ENCODE peak calls at places on chromosomes 13 and 19, in ten cellular contexts. One of them, this sample, is unnamed.

GRCh38 chr13:70253411-70253810 is 145.2 kb upstream of the KLHL1 start:
- DNase-seq in CD4-positive, alpha-beta T cell: no peak
- DNase-seq in suprapubic skin: no peak
- DNase-seq in caudate nucleus: no peak
- DNase-seq in AG04450: no peak
- DNase-seq in ovary: no peak
- DNase-seq in hepatocyte: no peak
- DNase-seq in WERI-Rb-1: no peak
- DNase-seq in A549: no peak
- DNase-seq in heart right ventricle: no peak
- DNase-seq in this sample: no peak

GRCh38 chr19:1917926-1918325 is 12.7 kb downstream of the ADAT3 start:
- DNase-seq in CD4-positive, alpha-beta T cell: no peak
- DNase-seq in suprapubic skin: no peak
- DNase-seq in caudate nucleus: no peak
- DNase-seq in AG04450: no peak
- DNase-seq in ovary: no peak
- DNase-seq in hepatocyte: no peak
- DNase-seq in WERI-Rb-1: no peak
- DNase-seq in A549: no peak
- DNase-seq in heart right ventricle: no peak
- DNase-seq in this sample: no peak

GRCh38 chr19:38056646-38057045 is 149.6 kb downstream of the SIPA1L3 start:
- DNase-seq in CD4-positive, alpha-beta T cell: no peak
- DNase-seq in suprapubic skin: no peak
- DNase-seq in caudate nucleus: no peak
- DNase-seq in AG04450: no peak
- DNase-seq in ovary: no peak
- DNase-seq in hepatocyte: no peak
- DNase-seq in WERI-Rb-1: no peak
- DNase-seq in A549: no peak
- DNase-seq in heart right ventricle: no peak
- DNase-seq in this sample: no peak

GRCh38 chr13:43339843-43340550 is 316.6 kb downstream of the DNAJC15 start:
- DNase-seq in CD4-positive, alpha-beta T cell: no peak
- DNase-seq in suprapubic skin: no peak
- DNase-seq in caudate nucleus: no peak
- DNase-seq in AG04450: no peak
- DNase-seq in ovary: no peak
- DNase-seq in hepatocyte: no peak
- DNase-seq in WERI-Rb-1: no peak
- DNase-seq in A549: no peak
- DNase-seq in heart right ventricle: no peak
- DNase-seq in this sample: no peak

GRCh38 chr13:80374453-80374852 is 33.5 kb upstream of the SPRY2 start:
- DNase-seq in CD4-positive, alpha-beta T cell: no peak
- DNase-seq in suprapubic skin: no peak
- DNase-seq in caudate nucleus: no peak
- DNase-seq in AG04450: no peak
- DNase-seq in ovary: no peak
- DNase-seq in hepatocyte: no peak
- DNase-seq in WERI-Rb-1: no peak
- DNase-seq in A549: no peak
- DNase-seq in heart right ventricle: peak; percentile 29
- DNase-seq in this sample: no peak

GRCh38 chr19:16532440-16533273 is 9.6 kb downstream of the CHERP start:
- DNase-seq in CD4-positive, alpha-beta T cell: no peak
- DNase-seq in suprapubic skin: peak; percentile 56
- DNase-seq in caudate nucleus: no peak
- DNase-seq in AG04450: no peak
- DNase-seq in ovary: no peak
- DNase-seq in hepatocyte: no peak
- DNase-seq in WERI-Rb-1: no peak
- DNase-seq in A549: no peak
- DNase-seq in heart right ventricle: no peak
- DNase-seq in this sample: no peak

GRCh38 chr19:17220207-17220758 is 5.1 kb downstream of the USE1 start:
- DNase-seq in CD4-positive, alpha-beta T cell: no peak
- DNase-seq in suprapubic skin: no peak
- DNase-seq in caudate nucleus: no peak
- DNase-seq in AG04450: no peak
- DNase-seq in ovary: peak; percentile 59
- DNase-seq in hepatocyte: peak; percentile 83
- DNase-seq in WERI-Rb-1: no peak
- DNase-seq in A549: no peak
- DNase-seq in heart right ventricle: no peak
- DNase-seq in this sample: peak; percentile 57

GRCh38 chr13:49563513-49563912 is 21.8 kb downstream of the RCBTB1 start:
- DNase-seq in CD4-positive, alpha-beta T cell: no peak
- DNase-seq in suprapubic skin: no peak
- DNase-seq in caudate nucleus: no peak
- DNase-seq in AG04450: no peak
- DNase-seq in ovary: no peak
- DNase-seq in hepatocyte: peak; percentile 6
- DNase-seq in WERI-Rb-1: no peak
- DNase-seq in A549: no peak
- DNase-seq in heart right ventricle: no peak
- DNase-seq in this sample: no peak

GRCh38 chr13:90099847-90100246 is 1247.6 kb upstream of the MIR17HG start:
- DNase-seq in CD4-positive, alpha-beta T cell: no peak
- DNase-seq in suprapubic skin: no peak
- DNase-seq in caudate nucleus: no peak
- DNase-seq in AG04450: no peak
- DNase-seq in ovary: no peak
- DNase-seq in hepatocyte: no peak
- DNase-seq in WERI-Rb-1: no peak
- DNase-seq in A549: no peak
- DNase-seq in heart right ventricle: no peak
- DNase-seq in this sample: no peak

GRCh38 chr13:47112205-47112896 is 215.5 kb upstream of the HTR2A start:
- DNase-seq in CD4-positive, alpha-beta T cell: no peak
- DNase-seq in suprapubic skin: no peak
- DNase-seq in caudate nucleus: no peak
- DNase-seq in AG04450: no peak
- DNase-seq in ovary: no peak
- DNase-seq in hepatocyte: no peak
- DNase-seq in WERI-Rb-1: no peak
- DNase-seq in A549: no peak
- DNase-seq in heart right ventricle: no peak
- DNase-seq in this sample: no peak

GRCh38 chr13:52652170-52652979 is at the start of gene SUGT1:
- DNase-seq in CD4-positive, alpha-beta T cell: peak; percentile 94
- DNase-seq in suprapubic skin: peak; percentile 98
- DNase-seq in caudate nucleus: peak; percentile 98
- DNase-seq in AG04450: peak; percentile 93
- DNase-seq in ovary: peak; percentile 96
- DNase-seq in hepatocyte: peak; percentile 99
- DNase-seq in WERI-Rb-1: peak; percentile 92
- DNase-seq in A549: peak; percentile 60
- DNase-seq in heart right ventricle: peak; percentile 97
- DNase-seq in this sample: peak; percentile 95

GRCh38 chr13:111789420-111789819 is 277.5 kb upstream of the SOX1 start:
- DNase-seq in CD4-positive, alpha-beta T cell: no peak
- DNase-seq in suprapubic skin: no peak
- DNase-seq in caudate nucleus: no peak
- DNase-seq in AG04450: no peak
- DNase-seq in ovary: no peak
- DNase-seq in hepatocyte: no peak
- DNase-seq in WERI-Rb-1: peak; percentile 5
- DNase-seq in A549: no peak
- DNase-seq in heart right ventricle: no peak
- DNase-seq in this sample: peak; percentile 43

GRCh38 chr13:33053397-33054066 is 37.3 kb downstream of the KL start:
- DNase-seq in CD4-positive, alpha-beta T cell: no peak
- DNase-seq in suprapubic skin: no peak
- DNase-seq in caudate nucleus: no peak
- DNase-seq in AG04450: no peak
- DNase-seq in ovary: no peak
- DNase-seq in hepatocyte: no peak
- DNase-seq in WERI-Rb-1: no peak
- DNase-seq in A549: no peak
- DNase-seq in heart right ventricle: no peak
- DNase-seq in this sample: no peak

GRCh38 chr13:73765651-73766384 is 368.4 kb downstream of the KLF12 start:
- DNase-seq in CD4-positive, alpha-beta T cell: peak; percentile 89
- DNase-seq in suprapubic skin: peak; percentile 65
- DNase-seq in caudate nucleus: no peak
- DNase-seq in AG04450: no peak
- DNase-seq in ovary: peak; percentile 93
- DNase-seq in hepatocyte: peak; percentile 80
- DNase-seq in WERI-Rb-1: peak; percentile 94
- DNase-seq in A549: no peak
- DNase-seq in heart right ventricle: peak; percentile 93
- DNase-seq in this sample: no peak

GRCh38 chr13:41356788-41357187 is 45.7 kb downstream of the NAA16 start:
- DNase-seq in CD4-positive, alpha-beta T cell: peak; percentile 21
- DNase-seq in suprapubic skin: no peak
- DNase-seq in caudate nucleus: no peak
- DNase-seq in AG04450: no peak
- DNase-seq in ovary: no peak
- DNase-seq in hepatocyte: no peak
- DNase-seq in WERI-Rb-1: no peak
- DNase-seq in A549: no peak
- DNase-seq in heart right ventricle: no peak
- DNase-seq in this sample: no peak

GRCh38 chr13:72590091-72590490 is 137.3 kb downstream of the MZT1 start:
- DNase-seq in CD4-positive, alpha-beta T cell: no peak
- DNase-seq in suprapubic skin: no peak
- DNase-seq in caudate nucleus: no peak
- DNase-seq in AG04450: no peak
- DNase-seq in ovary: no peak
- DNase-seq in hepatocyte: no peak
- DNase-seq in WERI-Rb-1: no peak
- DNase-seq in A549: no peak
- DNase-seq in heart right ventricle: no peak
- DNase-seq in this sample: no peak

GRCh38 chr13:44132710-44133109 is 240.9 kb upstream of the SERP2 start:
- DNase-seq in CD4-positive, alpha-beta T cell: no peak
- DNase-seq in suprapubic skin: peak; percentile 67
- DNase-seq in caudate nucleus: no peak
- DNase-seq in AG04450: no peak
- DNase-seq in ovary: no peak
- DNase-seq in hepatocyte: no peak
- DNase-seq in WERI-Rb-1: no peak
- DNase-seq in A549: no peak
- DNase-seq in heart right ventricle: peak; percentile 79
- DNase-seq in this sample: no peak

GRCh38 chr19:18593367-18594095 is 4.9 kb downstream of the REX1BD start:
- DNase-seq in CD4-positive, alpha-beta T cell: no peak
- DNase-seq in suprapubic skin: no peak
- DNase-seq in caudate nucleus: no peak
- DNase-seq in AG04450: no peak
- DNase-seq in ovary: no peak
- DNase-seq in hepatocyte: no peak
- DNase-seq in WERI-Rb-1: peak; percentile 7
- DNase-seq in A549: no peak
- DNase-seq in heart right ventricle: no peak
- DNase-seq in this sample: no peak

GRCh38 chr19:41425174-41426115 is 1.7 kb downstream of the B3GNT8 start:
- DNase-seq in CD4-positive, alpha-beta T cell: no peak
- DNase-seq in suprapubic skin: peak; percentile 62
- DNase-seq in caudate nucleus: no peak
- DNase-seq in AG04450: no peak
- DNase-seq in ovary: no peak
- DNase-seq in hepatocyte: no peak
- DNase-seq in WERI-Rb-1: no peak
- DNase-seq in A549: no peak
- DNase-seq in heart right ventricle: no peak
- DNase-seq in this sample: no peak
- H3K27ac ChIP-seq in CD4-positive, alpha-beta T cell: no peak overlapping the region
- H3K27ac ChIP-seq in suprapubic skin: no peak overlapping the region
- H3K27ac ChIP-seq in caudate nucleus: no peak overlapping the region
- H3K27ac ChIP-seq in AG04450: no peak overlapping the region
- H3K27ac ChIP-seq in ovary: no peak overlapping the region
- H3K27ac ChIP-seq in hepatocyte: no peak overlapping the region
- H3K27ac ChIP-seq in WERI-Rb-1: no peak overlapping the region
- H3K27ac ChIP-seq in A549: no peak overlapping the region
- H3K27ac ChIP-seq in heart right ventricle: peak overlapping the region; percentile 91
- H3K27ac ChIP-seq in this sample: no peak overlapping the region

GRCh38 chr13:76225815-76226489 is 589.8 kb downstream of the LMO7 start:
- DNase-seq in CD4-positive, alpha-beta T cell: no peak
- DNase-seq in suprapubic skin: no peak
- DNase-seq in caudate nucleus: no peak
- DNase-seq in AG04450: peak; percentile 38
- DNase-seq in ovary: no peak
- DNase-seq in hepatocyte: peak; percentile 9
- DNase-seq in WERI-Rb-1: no peak
- DNase-seq in A549: no peak
- DNase-seq in heart right ventricle: peak; percentile 69
- DNase-seq in this sample: no peak
- H3K27ac ChIP-seq in CD4-positive, alpha-beta T cell: no peak overlapping the region
- H3K27ac ChIP-seq in suprapubic skin: no peak overlapping the region
- H3K27ac ChIP-seq in caudate nucleus: no peak overlapping the region
- H3K27ac ChIP-seq in AG04450: no peak overlapping the region
- H3K27ac ChIP-seq in ovary: no peak overlapping the region
- H3K27ac ChIP-seq in hepatocyte: no peak overlapping the region
- H3K27ac ChIP-seq in WERI-Rb-1: no peak overlapping the region
- H3K27ac ChIP-seq in A549: no peak overlapping the region
- H3K27ac ChIP-seq in heart right ventricle: peak overlapping the region; percentile 58
- H3K27ac ChIP-seq in this sample: no peak overlapping the region

GRCh38 chr19:14536926-14537692 is 7.7 kb downstream of the TECR start:
- DNase-seq in CD4-positive, alpha-beta T cell: no peak
- DNase-seq in suprapubic skin: peak; percentile 85
- DNase-seq in caudate nucleus: no peak
- DNase-seq in AG04450: no peak
- DNase-seq in ovary: peak; percentile 79
- DNase-seq in hepatocyte: peak; percentile 87
- DNase-seq in WERI-Rb-1: peak; percentile 55
- DNase-seq in A549: peak; percentile 51
- DNase-seq in heart right ventricle: peak; percentile 83
- DNase-seq in this sample: no peak
- H3K27ac ChIP-seq in CD4-positive, alpha-beta T cell: no peak overlapping the region
- H3K27ac ChIP-seq in suprapubic skin: peak overlapping the region; percentile 32
- H3K27ac ChIP-seq in caudate nucleus: no peak overlapping the region
- H3K27ac ChIP-seq in AG04450: no peak overlapping the region
- H3K27ac ChIP-seq in ovary: no peak overlapping the region
- H3K27ac ChIP-seq in hepatocyte: peak overlapping the region; percentile 69
- H3K27ac ChIP-seq in WERI-Rb-1: no peak overlapping the region
- H3K27ac ChIP-seq in A549: no peak overlapping the region
- H3K27ac ChIP-seq in heart right ventricle: no peak overlapping the region
- H3K27ac ChIP-seq in this sample: no peak overlapping the region

DNA sequence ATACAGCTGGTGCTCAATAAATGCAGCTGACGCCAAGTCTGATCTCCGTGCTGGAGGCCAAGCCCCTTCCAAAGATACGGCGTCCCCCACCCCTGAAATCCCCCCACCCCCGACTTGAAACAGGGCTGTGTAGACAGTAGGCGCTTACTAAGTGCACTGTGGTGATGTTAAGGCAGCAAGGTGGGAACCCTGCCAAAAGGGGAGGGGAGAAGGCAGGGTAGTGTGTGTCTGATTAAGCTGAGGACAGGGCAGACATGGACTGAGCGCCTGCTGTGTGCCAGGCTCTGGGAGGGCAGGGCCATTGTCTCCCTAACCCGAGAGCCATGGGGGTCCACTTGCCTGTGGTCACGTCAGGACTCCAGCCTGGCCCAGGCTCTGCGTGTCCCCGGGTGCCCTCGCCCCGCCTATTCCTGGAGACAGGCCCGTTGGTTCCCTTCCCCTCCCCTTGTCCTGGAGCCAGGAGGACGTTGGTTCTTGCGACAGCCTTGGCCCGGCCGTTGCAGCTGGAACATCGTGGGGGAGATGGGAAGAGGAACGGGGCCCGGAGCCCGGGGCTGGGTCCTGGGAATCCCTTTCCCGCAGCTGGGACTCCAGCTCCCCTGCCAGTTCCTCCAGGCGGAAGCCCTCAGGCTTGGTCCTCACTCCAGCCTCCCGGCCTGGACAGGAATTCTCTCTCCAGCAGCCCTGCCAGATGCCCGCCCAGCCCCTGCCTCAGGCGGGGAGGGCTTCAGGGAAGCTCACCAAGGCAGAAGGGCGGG is 1.7 kb upstream of the ELANE start:
- DNase-seq in CD4-positive, alpha-beta T cell: no peak
- DNase-seq in suprapubic skin: peak; percentile 96
- DNase-seq in caudate nucleus: no peak
- DNase-seq in AG04450: peak; percentile 56
- DNase-seq in ovary: peak; percentile 93
- DNase-seq in hepatocyte: peak; percentile 78
- DNase-seq in WERI-Rb-1: peak; percentile 78
- DNase-seq in A549: peak; percentile 76
- DNase-seq in heart right ventricle: peak; percentile 90
- DNase-seq in this sample: peak; percentile 69
- H3K27ac ChIP-seq in CD4-positive, alpha-beta T cell: no peak overlapping the region
- H3K27ac ChIP-seq in suprapubic skin: peak overlapping the region; percentile 63
- H3K27ac ChIP-seq in caudate nucleus: no peak overlapping the region
- H3K27ac ChIP-seq in AG04450: peak overlapping the region; percentile 82
- H3K27ac ChIP-seq in ovary: peak overlapping the region; percentile 57
- H3K27ac ChIP-seq in hepatocyte: peak overlapping the region; percentile 65
- H3K27ac ChIP-seq in WERI-Rb-1: peak overlapping the region; percentile 39
- H3K27ac ChIP-seq in A549: peak overlapping the region; percentile 89
- H3K27ac ChIP-seq in heart right ventricle: peak overlapping the region; percentile 83
- H3K27ac ChIP-seq in this sample: no peak overlapping the region

This sample was measured in SJSA1.